ENCODE peak calls at places on chromosomes 3 and 15, in six cellular contexts. P is thyroid gland, Z is heart left ventricle, S is right lobe of liver, G is stomach, N is adrenal gland. X is an unnamed sample.

GRCh38 chr3:12046406-12046805 is 42.2 kb downstream of the SYN2 start:
- DNase-seq in P (no peak), Z (no peak), S (no peak), G (no peak), N (no peak), X (no peak)

GRCh38 chr15:42102646-42103235 is 8.4 kb upstream of the PLA2G4D start:
- DNase-seq in P (no peak), Z (no peak), S (no peak), G (no peak), N (no peak), X (peak)

GRCh38 chr15:43529587-43530345 is 12.4 kb downstream of the MAP1A start:
- DNase-seq in P (no peak), Z (no peak), S (no peak), G (no peak), N (no peak), X (no peak)

GRCh38 chr15:84736375-84736774 is 12.0 kb upstream of the ZNF592 start:
- DNase-seq in P (no peak), Z (no peak), S (no peak), G (no peak), N (no peak), X (no peak)

GRCh38 chr3:194130807-194131589 is 5.0 kb upstream of the HES1 start:
- DNase-seq in P (peak), Z (no peak), S (no peak), G (peak), N (no peak), X (no peak)

GRCh38 chr3:42906905-42907183 is 902 bp downstream of the ZNF662 start:
- DNase-seq in P (peak), Z (no peak), S (no peak), G (no peak), N (no peak), X (no peak)

GRCh38 chr3:184815046-184815930 is 3.3 kb downstream of the VPS8 start:
- DNase-seq in P (no peak), Z (no peak), S (no peak), G (no peak), N (no peak), X (no peak)

GRCh38 chr3:9088431-9089353 is 125.4 kb upstream of the RAD18 start:
- DNase-seq in P (peak), Z (no peak), S (no peak), G (peak), N (peak), X (peak)

GRCh38 chr3:41327718-41328117 is 128.4 kb downstream of the CTNNB1 start:
- DNase-seq in P (no peak), Z (no peak), S (no peak), G (no peak), N (no peak), X (no peak)

GRCh38 chr3:111721702-111722205 is 126.6 kb upstream of the ZBED2 start:
- DNase-seq in P (no peak), Z (no peak), S (no peak), G (no peak), N (no peak), X (no peak)

GRCh38 chr3:9715127-9715526 is 11.5 kb downstream of the CPNE9 start:
- DNase-seq in P (no peak), Z (no peak), S (no peak), G (no peak), N (no peak), X (no peak)

GRCh38 chr15:67054676-67055075 is 10.7 kb upstream of the SMAD3 start:
- DNase-seq in P (no peak), Z (no peak), S (no peak), G (no peak), N (no peak), X (no peak)

GRCh38 chr15:89755701-89756100 is 4.7 kb upstream of the MESP1 start:
- DNase-seq in P (no peak), Z (no peak), S (no peak), G (no peak), N (no peak), X (no peak)

GRCh38 chr15:47339800-47340575 is 377.3 kb upstream of the SEMA6D start:
- DNase-seq in P (no peak), Z (no peak), S (no peak), G (no peak), N (no peak), X (no peak)

GRCh38 chr15:101451886-101452285 is 37.6 kb downstream of the PCSK6 start:
- DNase-seq in P (no peak), Z (no peak), S (no peak), G (no peak), N (no peak), X (no peak)

GRCh38 chr3:177816667-177817208 is 619.5 kb upstream of the TBL1XR1 start:
- DNase-seq in P (peak), Z (no peak), S (no peak), G (no peak), N (no peak), X (peak)

GRCh38 chr15:69375151-69375790 is 38.9 kb upstream of the KIF23 start:
- DNase-seq in P (no peak), Z (no peak), S (no peak), G (peak), N (no peak), X (no peak)

GRCh38 chr15:73127302-73127936 is 75.2 kb downstream of the NEO1 start:
- DNase-seq in P (no peak), Z (no peak), S (no peak), G (no peak), N (peak), X (peak)

GRCh38 chr15:79431636-79432344 is at the start of gene MINAR1:
- DNase-seq in P (peak), Z (no peak), S (no peak), G (no peak), N (peak), X (peak)

GRCh38 chr3:27357665-27358258 is 11.4 kb downstream of the NEK10 start:
- DNase-seq in P (peak), Z (no peak), S (no peak), G (peak), N (peak), X (peak)

GRCh38 chr3:4986611-4987373 is 7.6 kb downstream of the BHLHE40 start:
- DNase-seq in P (peak), Z (peak), S (peak), G (peak), N (peak), X (peak)

GRCh38 chr3:154931484-154931883 is 148.6 kb upstream of the MME start:
- DNase-seq in P (no peak), Z (no peak), S (no peak), G (no peak), N (no peak), X (no peak)

GRCh38 chr3:127819086-127819485 is 3.2 kb downstream of the MGLL start:
- DNase-seq in P (no peak), Z (no peak), S (no peak), G (no peak), N (no peak), X (no peak)

GRCh38 chr3:127815641-127816605 is 6.4 kb downstream of the MGLL start:
- DNase-seq in P (no peak), Z (no peak), S (no peak), G (peak), N (no peak), X (no peak)

GRCh38 chr3:127819656-127820055 is 2.7 kb downstream of the MGLL start:
- DNase-seq in P (no peak), Z (no peak), S (no peak), G (no peak), N (no peak), X (no peak)

GRCh38 chr3:127816783-127817182 is 5.5 kb downstream of the MGLL start:
- DNase-seq in P (no peak), Z (no peak), S (no peak), G (no peak), N (no peak), X (no peak)

DNA sequence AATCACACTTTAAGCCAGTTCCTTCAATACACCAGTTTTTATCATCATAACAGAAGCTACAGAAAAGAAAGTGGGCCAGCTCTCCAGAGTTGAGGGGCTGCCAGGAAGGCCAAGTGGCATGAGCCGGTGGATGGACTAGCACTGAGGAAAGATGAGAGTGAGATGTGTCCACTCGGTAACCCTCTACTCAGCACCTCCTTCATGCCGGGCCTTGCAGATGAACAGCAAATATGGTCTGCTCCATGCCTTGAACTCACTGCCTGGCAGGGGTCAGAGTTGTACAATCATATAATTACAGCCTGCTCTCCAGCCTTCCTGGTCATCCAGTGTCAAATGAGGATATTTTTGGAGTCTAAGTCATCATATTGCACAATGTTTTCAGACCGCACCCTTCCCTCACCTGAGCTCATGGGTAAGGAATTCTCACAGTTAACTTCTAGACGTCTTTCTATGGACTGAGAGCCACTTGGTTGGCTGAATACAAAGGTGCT is 4.9 kb downstream of the MGLL start:
- DNase-seq in P (no peak), Z (peak), S (no peak), G (no peak), N (no peak), X (peak)
- TF ChIP-seq POLR2A in P (no peak), Z (no peak), S (no peak), G (no peak), N (no peak), X (no peak)

DNA sequence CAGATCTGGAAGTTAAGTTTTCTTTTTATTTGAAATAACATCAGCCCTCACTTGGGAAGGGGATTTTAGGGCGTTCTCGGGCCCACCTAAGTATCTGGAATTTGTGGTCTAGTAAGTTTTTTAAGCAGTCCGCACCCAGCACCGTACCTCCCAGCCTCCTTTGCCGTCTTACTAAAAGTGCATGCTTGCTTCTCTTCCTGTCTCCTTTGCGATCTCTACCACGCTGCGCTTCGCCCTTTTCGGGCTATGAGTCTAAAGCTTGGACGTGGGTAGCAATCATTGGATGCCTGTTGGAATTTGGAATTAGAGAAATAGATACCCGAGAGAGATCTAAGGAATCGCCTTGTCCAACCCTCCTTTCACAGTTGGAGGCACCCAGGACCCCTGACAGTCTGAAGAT is 1.1 kb downstream of the THSD4 start:
- DNase-seq in P (no peak), Z (no peak), S (no peak), G (no peak), N (no peak), X (no peak)
- TF ChIP-seq POLR2A in P (no peak), Z (no peak), S (no peak), G (no peak), N (no peak), X (no peak)

DNA sequence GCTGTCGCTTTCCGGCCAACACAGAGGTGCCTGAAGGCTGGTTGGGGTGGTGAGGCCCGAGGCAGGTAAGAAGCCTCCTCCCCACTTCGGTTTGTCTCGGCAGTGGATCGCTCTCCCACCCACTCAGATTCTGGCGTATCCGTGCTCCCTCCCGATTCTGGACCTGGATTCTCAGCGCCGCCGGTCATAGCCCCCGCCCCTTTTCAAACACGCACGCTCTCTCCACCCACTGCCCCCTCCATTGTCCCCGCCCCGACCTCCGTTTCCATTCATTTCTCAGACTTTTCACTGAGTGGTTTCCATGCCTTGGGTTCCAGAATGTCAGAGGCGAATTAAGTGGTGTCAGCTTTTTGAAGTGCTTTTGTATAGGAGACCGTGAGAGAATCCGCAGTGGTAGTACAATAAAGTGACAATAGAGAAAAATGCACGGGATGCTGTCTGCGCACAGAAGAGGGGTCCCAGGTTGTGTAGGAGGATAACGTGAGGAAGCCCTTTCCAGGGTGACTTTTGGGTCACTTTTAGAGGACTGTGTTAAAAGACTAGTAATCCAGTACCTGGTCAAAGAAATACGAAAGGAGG is at the start of gene SENP8:
- DNase-seq in P (no peak), Z (no peak), S (no peak), G (no peak), N (peak), X (peak)
- TF ChIP-seq POLR2A in P (no peak), Z (no peak), S (no peak), G (no peak), N (no peak), X (peak)

GRCh38 chr15:22969512-22969911 is 10.7 kb downstream of the CYFIP1 start:
- DNase-seq in P (no peak), Z (no peak), S (no peak), G (no peak), N (no peak), X (no peak)

GRCh38 chr15:22963546-22964125 is 16.5 kb downstream of the CYFIP1 start:
- DNase-seq in P (no peak), Z (no peak), S (no peak), G (no peak), N (no peak), X (no peak)

GRCh38 chr15:22966321-22967083 is 13.7 kb downstream of the CYFIP1 start:
- DNase-seq in P (no peak), Z (no peak), S (no peak), G (no peak), N (no peak), X (no peak)

GRCh38 chr15:22967084-22967770 is 12.9 kb downstream of the CYFIP1 start:
- DNase-seq in P (no peak), Z (no peak), S (no peak), G (no peak), N (no peak), X (no peak)

GRCh38 chr15:22968356-22968755 is 11.8 kb downstream of the CYFIP1 start:
- DNase-seq in P (no peak), Z (no peak), S (no peak), G (no peak), N (peak), X (peak)
- TF ChIP-seq POLR2A in P (no peak), Z (no peak), S (no peak), G (no peak), N (no peak), X (no peak)

X was measured in H54.